ENCODE peak calls at places on chromosomes 6 and 20, in nine cellular contexts. C, E, N, Q, O, K, M, T and Z are unnamed samples.

GRCh38 chr20:40532103-40532502 is 156.9 kb downstream of the MAFB start:
- DNase-seq in C (no peak), E (no peak), N (no peak), Q (no peak), O (no peak), K (no peak), M (no peak), T (no peak), Z (no peak)

GRCh38 chr6:167708501-167709094 is 118.1 kb upstream of the AFDN start:
- DNase-seq in C (no peak), E (no peak), N (no peak), Q (no peak), O (no peak), K (no peak), M (no peak), T (no peak), Z (no peak)

GRCh38 chr6:3419624-3420272 is 37.1 kb downstream of the SLC22A23 start:
- DNase-seq in C (no peak), E (no peak), N (no peak), Q (peak; percentile 79), O (no peak), K (no peak), M (no peak), T (no peak), Z (peak; percentile 38)

GRCh38 chr6:82251942-82252341 is 4.4 kb upstream of the IBTK start:
- DNase-seq in C (no peak), E (no peak), N (no peak), Q (peak; percentile 27), O (peak; percentile 32), K (no peak), M (no peak), T (no peak), Z (peak; percentile 23)

GRCh38 chr6:83192456-83192855 is 609 bp downstream of the PGM3 start:
- DNase-seq in C (no peak), E (no peak), N (no peak), Q (peak; percentile 31), O (no peak), K (no peak), M (no peak), T (no peak), Z (no peak)

GRCh38 chr20:38395165-38395564 is 40.0 kb downstream of the SNHG17 start:
- DNase-seq in C (no peak), E (no peak), N (no peak), Q (peak; percentile 27), O (no peak), K (no peak), M (no peak), T (peak; percentile 39), Z (peak; percentile 77)

GRCh38 chr6:124962617-124963415 is 579 bp downstream of the RNF217 start:
- DNase-seq in C (peak; percentile 49), E (no peak), N (no peak), Q (peak; percentile 52), O (peak; percentile 18), K (peak; percentile 77), M (no peak), T (peak; percentile 72), Z (peak; percentile 70)

GRCh38 chr20:32571566-32571965 is 13.6 kb downstream of the NOL4L start:
- DNase-seq in C (no peak), E (no peak), N (no peak), Q (no peak), O (no peak), K (no peak), M (no peak), T (no peak), Z (no peak)

GRCh38 chr6:107443904-107444267 is 15.5 kb downstream of the PDSS2 start:
- DNase-seq in C (no peak), E (no peak), N (no peak), Q (peak; percentile 15), O (no peak), K (no peak), M (no peak), T (no peak), Z (no peak)

GRCh38 chr20:22863881-22864280 is 171.2 kb upstream of the SSTR4 start:
- DNase-seq in C (no peak), E (no peak), N (no peak), Q (no peak), O (no peak), K (no peak), M (no peak), T (no peak), Z (no peak)

GRCh38 chr6:130115036-130115435 is 96.7 kb downstream of the L3MBTL3 start:
- DNase-seq in C (no peak), E (no peak), N (no peak), Q (no peak), O (no peak), K (no peak), M (no peak), T (no peak), Z (no peak)

GRCh38 chr6:16540804-16541752 is 220.2 kb downstream of the ATXN1 start:
- DNase-seq in C (peak; percentile 20), E (no peak), N (no peak), Q (peak; percentile 21), O (no peak), K (peak; percentile 76), M (no peak), T (no peak), Z (no peak)

GRCh38 chr20:2386516-2387179 is 5.9 kb downstream of the TGM6 start:
- DNase-seq in C (no peak), E (no peak), N (no peak), Q (peak; percentile 87), O (no peak), K (no peak), M (no peak), T (no peak), Z (peak; percentile 83)

GRCh38 chr6:149451361-149452061 is 33.3 kb downstream of the ZC3H12D start:
- DNase-seq in C (peak; percentile 82), E (no peak), N (peak; percentile 31), Q (peak; percentile 34), O (no peak), K (peak; percentile 82), M (no peak), T (peak; percentile 52), Z (no peak)

GRCh38 chr6:15421945-15422733 is 176.3 kb downstream of the JARID2 start:
- DNase-seq in C (no peak), E (no peak), N (no peak), Q (no peak), O (no peak), K (no peak), M (no peak), T (no peak), Z (no peak)

GRCh38 chr6:168088161-168089106 is 9.4 kb upstream of the FRMD1 start:
- DNase-seq in C (peak; percentile 70), E (no peak), N (no peak), Q (peak; percentile 59), O (no peak), K (peak; percentile 53), M (no peak), T (peak; percentile 83), Z (no peak)

GRCh38 chr20:4076671-4077070 is 61.3 kb upstream of the RNF24 start:
- DNase-seq in C (no peak), E (no peak), N (no peak), Q (peak; percentile 96), O (no peak), K (no peak), M (no peak), T (no peak), Z (peak; percentile 8)

DNA sequence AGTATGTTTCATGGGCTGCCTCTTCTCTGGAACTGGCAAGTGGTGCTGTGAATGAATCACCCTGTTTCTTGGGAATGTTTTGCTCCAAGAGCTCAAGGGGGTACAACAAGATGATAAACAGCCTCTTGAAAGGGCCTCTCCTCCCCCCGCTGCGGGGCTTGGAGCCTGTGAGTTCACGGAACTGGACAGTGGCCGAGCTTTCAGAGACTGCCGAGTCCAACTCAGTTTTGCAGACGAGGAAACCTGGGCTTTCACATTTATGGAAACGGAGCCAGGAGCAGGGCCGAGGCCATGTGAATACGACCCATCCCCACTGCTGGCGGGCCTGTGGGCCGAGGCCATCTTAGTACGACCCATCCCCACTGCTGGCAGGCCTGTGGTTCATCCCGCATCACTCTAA is 18.2 kb upstream of the SRC start:
- DNase-seq in C (peak; percentile 80), E (no peak), N (no peak), Q (peak; percentile 88), O (no peak), K (peak; percentile 93), M (no peak), T (peak; percentile 94), Z (no peak)
- H3K27ac ChIP-seq in C (peak overlapping the region; percentile 86), E (no peak overlapping the region), N (no peak overlapping the region), Q (peak overlapping the region; percentile 37), O (no peak overlapping the region), K (peak overlapping the region; percentile 70), M (no peak overlapping the region), T (peak overlapping the region; percentile 47), Z (no peak overlapping the region)

GRCh38 chr20:17874271-17875105 is 94.1 kb downstream of the SNX5 start:
- DNase-seq in C (no peak), E (no peak), N (no peak), Q (no peak), O (no peak), K (no peak), M (no peak), T (no peak), Z (no peak)
- H3K4me1 ChIP-seq in C (peaks cover 52% of the 10 kb centered on the region), E (peaks cover 4% of the 10 kb centered on the region), N (no peaks in the 10 kb centered on the region), Q (peaks cover 26% of the 10 kb centered on the region), O (peaks cover 29% of the 10 kb centered on the region), K (peaks cover 15% of the 10 kb centered on the region), M (no peaks in the 10 kb centered on the region), T (peaks cover 17% of the 10 kb centered on the region), Z (peaks cover 22% of the 10 kb centered on the region)

GRCh38 chr6:32255212-32256153 is 31.6 kb upstream of the NOTCH4 start:
- DNase-seq in C (peak; percentile 55), E (peak; percentile 35), N (peak; percentile 37), Q (peak; percentile 92), O (peak; percentile 72), K (peak; percentile 88), M (peak; percentile 31), T (peak; percentile 86), Z (peak; percentile 89)

GRCh38 chr6:32252326-32253009 is 28.6 kb upstream of the NOTCH4 start:
- DNase-seq in C (no peak), E (no peak), N (no peak), Q (peak; percentile 7), O (no peak), K (no peak), M (no peak), T (no peak), Z (no peak)

GRCh38 chr6:32249262-32249661 is 25.4 kb upstream of the NOTCH4 start:
- DNase-seq in C (no peak), E (no peak), N (no peak), Q (no peak), O (no peak), K (no peak), M (no peak), T (no peak), Z (no peak)

DNA sequence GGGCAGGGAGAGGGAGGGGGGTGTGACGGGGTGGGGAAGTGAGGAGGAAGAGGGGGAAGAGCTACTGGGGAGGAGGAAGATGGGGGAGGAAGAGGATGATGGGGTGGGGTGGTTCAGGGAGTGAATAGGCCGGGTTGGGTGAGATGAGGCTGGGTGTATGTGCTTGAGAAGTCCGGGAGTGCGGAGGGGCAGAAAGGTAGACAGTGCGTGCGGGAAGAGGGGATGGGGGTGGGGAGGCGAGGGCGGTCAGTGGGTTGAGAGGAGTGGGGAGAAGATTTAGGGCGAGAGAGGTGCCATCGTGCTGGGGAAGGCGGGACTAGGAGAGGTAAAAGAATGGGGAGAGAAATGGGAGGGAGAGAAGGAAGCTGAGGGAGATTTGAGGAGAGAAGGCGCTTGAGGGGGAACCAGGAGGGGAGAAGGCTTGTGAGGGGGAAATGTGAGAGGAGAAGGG is 30.9 kb upstream of the NOTCH4 start:
- DNase-seq in C (no peak), E (no peak), N (no peak), Q (no peak), O (peak; percentile 25), K (no peak), M (no peak), T (peak; percentile 64), Z (no peak)
- H3K4me3 ChIP-seq in C (no peak overlapping the region), E (peak overlapping the region; percentile 32), N (peak overlapping the region; percentile 6), Q (peak overlapping the region; percentile 50), O (peak overlapping the region; percentile 11), K (peak overlapping the region; percentile 47), M (peak overlapping the region; percentile 16), T (peak overlapping the region; percentile 40), Z (no peak overlapping the region)

GRCh38 chr20:17663040-17663399 is 19.0 kb downstream of the RRBP1 start:
- DNase-seq in C (no peak), E (no peak), N (no peak), Q (no peak), O (no peak), K (peak; percentile 72), M (no peak), T (peak; percentile 44), Z (no peak)
- H3K27ac ChIP-seq in C (peak overlapping the region; percentile 45), E (no peak overlapping the region), N (no peak overlapping the region), Q (peak overlapping the region; percentile 61), O (no peak overlapping the region), K (peak overlapping the region; percentile 79), M (no peak overlapping the region), T (peak overlapping the region; percentile 63), Z (no peak overlapping the region)